ENCODE peak calls at places on chromosomes 4 and X, in five cellular contexts. One of them, this sample, is unnamed.

GRCh38 chrX:97159916-97160800 is 276.4 kb downstream of the RPA4 start:
- DNase-seq in amniotic epithelial cell: peak
- DNase-seq in mucosa of gallbladder: no peak
- DNase-seq in sciatic nerve: no peak
- DNase-seq in NB4: no peak
- DNase-seq in this sample: peak

GRCh38 chr4:186844059-186844681 is 120.5 kb upstream of the FAT1 start:
- DNase-seq in amniotic epithelial cell: peak
- DNase-seq in mucosa of gallbladder: no peak
- DNase-seq in sciatic nerve: no peak
- DNase-seq in NB4: no peak
- DNase-seq in this sample: no peak

GRCh38 chr4:41061482-41062185 is 152.7 kb downstream of the APBB2 start:
- DNase-seq in amniotic epithelial cell: peak
- DNase-seq in mucosa of gallbladder: no peak
- DNase-seq in sciatic nerve: no peak
- DNase-seq in NB4: no peak
- DNase-seq in this sample: no peak

GRCh38 chrX:10085223-10085622 is 71.6 kb upstream of the CLCN4 start:
- DNase-seq in amniotic epithelial cell: no peak
- DNase-seq in mucosa of gallbladder: no peak
- DNase-seq in sciatic nerve: no peak
- DNase-seq in NB4: peak
- DNase-seq in this sample: no peak

GRCh38 chr4:18067031-18067430 is 45.5 kb upstream of the LCORL start:
- DNase-seq in amniotic epithelial cell: no peak
- DNase-seq in mucosa of gallbladder: no peak
- DNase-seq in sciatic nerve: no peak
- DNase-seq in NB4: no peak
- DNase-seq in this sample: no peak

GRCh38 chrX:84735025-84735424 is 232.8 kb upstream of the HDX start:
- DNase-seq in amniotic epithelial cell: peak
- DNase-seq in mucosa of gallbladder: no peak
- DNase-seq in sciatic nerve: no peak
- DNase-seq in NB4: peak
- DNase-seq in this sample: no peak

GRCh38 chr4:93217423-93217822 is 611.1 kb upstream of the ATOH1 start:
- DNase-seq in amniotic epithelial cell: peak
- DNase-seq in mucosa of gallbladder: no peak
- DNase-seq in sciatic nerve: no peak
- DNase-seq in NB4: no peak
- DNase-seq in this sample: no peak

GRCh38 chr4:185514182-185514697 is 21.1 kb downstream of the PDLIM3 start:
- DNase-seq in amniotic epithelial cell: no peak
- DNase-seq in mucosa of gallbladder: no peak
- DNase-seq in sciatic nerve: no peak
- DNase-seq in NB4: no peak
- DNase-seq in this sample: no peak

GRCh38 chr4:89136525-89136924 is 25.2 kb downstream of the TIGD2 start:
- DNase-seq in amniotic epithelial cell: peak
- DNase-seq in mucosa of gallbladder: no peak
- DNase-seq in sciatic nerve: no peak
- DNase-seq in NB4: no peak
- DNase-seq in this sample: no peak

GRCh38 chr4:47519239-47519883 is 34.3 kb downstream of the ATP10D start:
- DNase-seq in amniotic epithelial cell: no peak
- DNase-seq in mucosa of gallbladder: no peak
- DNase-seq in sciatic nerve: no peak
- DNase-seq in NB4: peak
- DNase-seq in this sample: no peak

GRCh38 chrX:8657883-8658282 is 74.1 kb downstream of the ANOS1 start:
- DNase-seq in amniotic epithelial cell: no peak
- DNase-seq in mucosa of gallbladder: no peak
- DNase-seq in sciatic nerve: no peak
- DNase-seq in NB4: peak
- DNase-seq in this sample: no peak

GRCh38 chr4:104897297-104897645 is 249.4 kb upstream of the TET2 start:
- DNase-seq in amniotic epithelial cell: no peak
- DNase-seq in mucosa of gallbladder: no peak
- DNase-seq in sciatic nerve: no peak
- DNase-seq in NB4: no peak
- DNase-seq in this sample: no peak

GRCh38 chr4:36785965-36786364 is 458.6 kb upstream of the NWD2 start:
- DNase-seq in amniotic epithelial cell: no peak
- DNase-seq in mucosa of gallbladder: no peak
- DNase-seq in sciatic nerve: no peak
- DNase-seq in NB4: no peak
- DNase-seq in this sample: no peak

GRCh38 chr4:4461850-4462249 is 74.9 kb downstream of the NSG1 start:
- DNase-seq in amniotic epithelial cell: no peak
- DNase-seq in mucosa of gallbladder: peak
- DNase-seq in sciatic nerve: no peak
- DNase-seq in NB4: no peak
- DNase-seq in this sample: peak

GRCh38 chrX:134717698-134718328 is 59.5 kb upstream of the PLAC1 start:
- DNase-seq in amniotic epithelial cell: peak
- DNase-seq in mucosa of gallbladder: no peak
- DNase-seq in sciatic nerve: no peak
- DNase-seq in NB4: peak
- DNase-seq in this sample: no peak

GRCh38 chr4:124941267-124941666 is 228.7 kb upstream of the ANKRD50 start:
- DNase-seq in amniotic epithelial cell: peak
- DNase-seq in mucosa of gallbladder: no peak
- DNase-seq in sciatic nerve: no peak
- DNase-seq in NB4: no peak
- DNase-seq in this sample: no peak

GRCh38 chrX:154980330-154981115 is 42.0 kb downstream of the F8 start:
- DNase-seq in amniotic epithelial cell: peak
- DNase-seq in mucosa of gallbladder: peak
- DNase-seq in sciatic nerve: peak
- DNase-seq in NB4: peak
- DNase-seq in this sample: peak

GRCh38 chrX:153381684-153382532 is 19.2 kb downstream of the PNMA6E start:
- DNase-seq in amniotic epithelial cell: peak
- DNase-seq in mucosa of gallbladder: no peak
- DNase-seq in sciatic nerve: no peak
- DNase-seq in NB4: peak
- DNase-seq in this sample: no peak

GRCh38 chrX:138745215-138745614 is 33.7 kb upstream of the FGF13 start:
- DNase-seq in amniotic epithelial cell: peak
- DNase-seq in mucosa of gallbladder: peak
- DNase-seq in sciatic nerve: no peak
- DNase-seq in NB4: peak
- DNase-seq in this sample: no peak

GRCh38 chrX:81082649-81083048 is 119.1 kb downstream of the HMGN5 start:
- DNase-seq in amniotic epithelial cell: no peak
- DNase-seq in mucosa of gallbladder: no peak
- DNase-seq in sciatic nerve: no peak
- DNase-seq in NB4: no peak
- DNase-seq in this sample: no peak

GRCh38 chr4:3639613-3640586 is 107.7 kb upstream of the LRPAP1 start:
- DNase-seq in amniotic epithelial cell: no peak
- DNase-seq in mucosa of gallbladder: no peak
- DNase-seq in sciatic nerve: no peak
- DNase-seq in NB4: no peak
- DNase-seq in this sample: no peak

GRCh38 chr4:81652069-81652478 is 180.4 kb upstream of the RASGEF1B start:
- DNase-seq in amniotic epithelial cell: no peak
- DNase-seq in mucosa of gallbladder: no peak
- DNase-seq in sciatic nerve: no peak
- DNase-seq in NB4: no peak
- DNase-seq in this sample: no peak

GRCh38 chrX:133437771-133438170 is 22.5 kb upstream of the GPC4 start:
- DNase-seq in amniotic epithelial cell: no peak
- DNase-seq in mucosa of gallbladder: no peak
- DNase-seq in sciatic nerve: no peak
- DNase-seq in NB4: no peak
- DNase-seq in this sample: no peak

GRCh38 chr4:182074842-182075241 is 168.4 kb upstream of the TENM3 start:
- DNase-seq in amniotic epithelial cell: no peak
- DNase-seq in mucosa of gallbladder: no peak
- DNase-seq in sciatic nerve: no peak
- DNase-seq in NB4: no peak
- DNase-seq in this sample: no peak

GRCh38 chrX:100979881-100980607 is 10.5 kb downstream of the ARL13A start:
- DNase-seq in amniotic epithelial cell: no peak
- DNase-seq in mucosa of gallbladder: no peak
- DNase-seq in sciatic nerve: no peak
- DNase-seq in NB4: peak
- DNase-seq in this sample: no peak

GRCh38 chr4:85823295-85823694 is 348.3 kb downstream of the ARHGAP24 start:
- DNase-seq in amniotic epithelial cell: no peak
- DNase-seq in mucosa of gallbladder: no peak
- DNase-seq in sciatic nerve: no peak
- DNase-seq in NB4: no peak
- DNase-seq in this sample: no peak

GRCh38 chr4:62204136-62204535 is 1004.0 kb downstream of the ADGRL3 start:
- DNase-seq in amniotic epithelial cell: no peak
- DNase-seq in mucosa of gallbladder: no peak
- DNase-seq in sciatic nerve: no peak
- DNase-seq in NB4: no peak
- DNase-seq in this sample: no peak

GRCh38 chr4:71830497-71831178 is 46.8 kb upstream of the GC start:
- DNase-seq in amniotic epithelial cell: no peak
- DNase-seq in mucosa of gallbladder: no peak
- DNase-seq in sciatic nerve: no peak
- DNase-seq in NB4: no peak
- DNase-seq in this sample: no peak

GRCh38 chrX:150438165-150438564 is 75.0 kb downstream of the MAMLD1 start:
- DNase-seq in amniotic epithelial cell: peak
- DNase-seq in mucosa of gallbladder: no peak
- DNase-seq in sciatic nerve: no peak
- DNase-seq in NB4: no peak
- DNase-seq in this sample: no peak

GRCh38 chr4:85951-86350 is 32.8 kb downstream of the ZNF595 start:
- DNase-seq in amniotic epithelial cell: no peak
- DNase-seq in mucosa of gallbladder: no peak
- DNase-seq in sciatic nerve: no peak
- DNase-seq in NB4: no peak
- DNase-seq in this sample: no peak

GRCh38 chrX:56564182-56564885 is 907 bp downstream of the UBQLN2 start:
- DNase-seq in amniotic epithelial cell: peak
- DNase-seq in mucosa of gallbladder: no peak
- DNase-seq in sciatic nerve: no peak
- DNase-seq in NB4: peak
- DNase-seq in this sample: peak

GRCh38 chr4:124427095-124427767 is 285.3 kb downstream of the ANKRD50 start:
- DNase-seq in amniotic epithelial cell: no peak
- DNase-seq in mucosa of gallbladder: peak
- DNase-seq in sciatic nerve: no peak
- DNase-seq in NB4: no peak
- DNase-seq in this sample: peak